ENCODE peak calls at places on chromosomes 11 and 22, in seven cellular contexts. Z is iPS DF 6.9; E is naive thymus-derived CD4-positive, alpha-beta T cell; V is mesenchymal stem cell; K is adrenal gland; X is DND-41; U is neural progenitor cell. T is an unnamed sample.

GRCh38 chr11:111457731-111458368 is 54.3 kb downstream of the BTG4 start:
- DNase-seq in Z (no peak), E (no peak), V (no peak), K (no peak), X (no peak), U (no peak), T (no peak)

GRCh38 chr11:20605602-20606091 is 6.2 kb downstream of the SLC6A5 start:
- DNase-seq in Z (no peak), E (no peak), V (no peak), K (no peak), X (no peak), U (no peak), T (no peak)

GRCh38 chr22:19892925-19893324 is 38.3 kb upstream of the GNB1L start:
- DNase-seq in Z (no peak), E (no peak), V (peak; percentile 46), K (no peak), X (peak; percentile 30), U (no peak), T (no peak)

GRCh38 chr11:125281831-125282595 is 117.5 kb downstream of the PKNOX2 start:
- DNase-seq in Z (no peak), E (no peak), V (no peak), K (no peak), X (no peak), U (no peak), T (peak; percentile 54)

GRCh38 chr11:80155412-80156017 is 714.7 kb upstream of the TENM4 start:
- DNase-seq in Z (no peak), E (no peak), V (peak; percentile 45), K (no peak), X (no peak), U (peak; percentile 65), T (peak; percentile 41)

GRCh38 chr22:29733362-29734322 is 13.8 kb downstream of the CABP7 start:
- DNase-seq in Z (no peak), E (no peak), V (peak; percentile 42), K (peak; percentile 87), X (no peak), U (no peak), T (no peak)

GRCh38 chr11:120908521-120909181 is 115.3 kb upstream of the TBCEL start:
- DNase-seq in Z (no peak), E (no peak), V (no peak), K (no peak), X (no peak), U (no peak), T (no peak)

GRCh38 chr11:14902650-14903350 is 10.8 kb upstream of the CYP2R1 start:
- DNase-seq in Z (no peak), E (no peak), V (peak; percentile 53), K (no peak), X (no peak), U (no peak), T (peak; percentile 51)

GRCh38 chr11:66747480-66747879 is 18.5 kb upstream of the SPTBN2 start:
- DNase-seq in Z (no peak), E (no peak), V (no peak), K (no peak), X (no peak), U (no peak), T (no peak)

GRCh38 chr22:39181778-39182177 is 29.3 kb upstream of the CBX7 start:
- DNase-seq in Z (no peak), E (no peak), V (no peak), K (no peak), X (no peak), U (no peak), T (no peak)

GRCh38 chr11:119342023-119342300 is 1.3 kb upstream of the C1QTNF5 start:
- DNase-seq in Z (no peak), E (no peak), V (no peak), K (no peak), X (no peak), U (no peak), T (no peak)

GRCh38 chr11:2788751-2789140 is 89.0 kb upstream of the KCNQ1OT1 start:
- DNase-seq in Z (no peak), E (peak; percentile 12), V (no peak), K (peak; percentile 2), X (no peak), U (no peak), T (no peak)

GRCh38 chr11:78666675-78667129 is 92.0 kb upstream of the NARS2 start:
- DNase-seq in Z (no peak), E (no peak), V (no peak), K (no peak), X (no peak), U (no peak), T (peak; percentile 6)

GRCh38 chr11:103736986-103737622 is 299.3 kb upstream of the DDI1 start:
- DNase-seq in Z (no peak), E (no peak), V (no peak), K (no peak), X (no peak), U (no peak), T (no peak)

GRCh38 chr11:129278586-129279319 is 86.6 kb upstream of the ARHGAP32 start:
- DNase-seq in Z (no peak), E (peak; percentile 49), V (peak; percentile 42), K (no peak), X (no peak), U (peak; percentile 70), T (peak; percentile 68)

GRCh38 chr11:57873196-57873911 is 111.8 kb downstream of the CTNND1 start:
- DNase-seq in Z (no peak), E (no peak), V (no peak), K (no peak), X (peak; percentile 46), U (no peak), T (peak; percentile 78)

GRCh38 chr11:115776916-115777315 is 272.7 kb upstream of the CADM1 start:
- DNase-seq in Z (no peak), E (no peak), V (no peak), K (no peak), X (no peak), U (no peak), T (no peak)

GRCh38 chr22:27224485-27225364 is 567.3 kb downstream of the MIAT start:
- DNase-seq in Z (no peak), E (no peak), V (peak; percentile 90), K (no peak), X (no peak), U (no peak), T (peak; percentile 79)

GRCh38 chr22:46936378-46936916 is 174.0 kb downstream of the TBC1D22A start:
- DNase-seq in Z (no peak), E (no peak), V (no peak), K (no peak), X (no peak), U (no peak), T (peak; percentile 26)

GRCh38 chr11:64291746-64292457 is 800 bp downstream of the KCNK4 start:
- DNase-seq in Z (no peak), E (no peak), V (no peak), K (no peak), X (no peak), U (no peak), T (peak; percentile 42)

GRCh38 chr11:67300756-67301312 is 2.5 kb upstream of the SSH3 start:
- DNase-seq in Z (no peak), E (no peak), V (no peak), K (peak; percentile 12), X (no peak), U (no peak), T (no peak)

GRCh38 chr11:67392182-67392715 is 463 bp downstream of the RAD9A start:
- DNase-seq in Z (no peak), E (no peak), V (peak; percentile 49), K (no peak), X (no peak), U (peak; percentile 44), T (peak; percentile 65)

DNA sequence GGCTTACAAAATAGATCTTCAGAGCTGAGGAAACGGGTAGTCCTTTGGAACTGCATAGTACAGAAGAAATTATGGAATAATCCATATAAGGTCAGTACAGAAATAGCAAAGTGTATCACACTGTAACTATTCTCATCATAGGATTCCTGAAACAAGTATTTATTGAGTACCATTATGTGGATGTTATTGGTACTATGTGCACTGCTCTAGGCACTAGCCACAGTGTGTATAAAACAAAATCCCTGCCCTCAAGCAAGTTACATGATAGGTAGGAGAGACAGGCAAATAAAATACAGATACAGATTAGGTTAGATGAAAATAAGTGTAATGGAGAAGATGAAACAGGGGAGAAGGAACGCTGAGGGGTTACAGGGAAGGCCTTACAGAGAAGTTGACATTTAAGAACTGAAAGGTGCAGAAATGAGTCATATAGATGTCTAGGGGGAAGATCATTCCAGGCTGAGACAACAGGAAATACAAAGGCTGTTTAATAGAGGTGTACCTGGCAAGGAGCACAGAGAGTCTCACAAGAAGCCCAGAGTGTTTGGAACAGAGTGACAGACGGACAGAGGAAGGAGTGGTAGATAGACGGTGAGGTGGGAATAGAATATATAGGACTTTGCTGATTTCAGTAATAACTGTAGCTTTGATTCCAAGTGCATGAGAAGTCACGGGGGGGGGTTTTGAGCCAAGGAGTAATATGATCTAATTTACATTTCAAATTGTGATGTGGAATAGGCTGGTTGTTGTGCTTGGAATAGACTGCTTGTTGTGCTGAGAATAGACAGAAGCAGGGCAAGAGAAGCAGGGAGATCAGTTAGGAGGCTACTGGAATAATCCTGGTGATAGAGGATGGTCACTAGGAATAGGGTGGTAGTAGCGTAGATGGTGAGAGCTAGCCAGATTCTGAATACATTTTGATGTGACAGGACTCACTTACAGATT is 13.7 kb downstream of the RNF141 start:
- DNase-seq in Z (no peak), E (no peak), V (peak; percentile 32), K (no peak), X (no peak), U (no peak), T (peak; percentile 44)
- H3K27ac ChIP-seq in Z (no peak overlapping the region), E (no peak overlapping the region), V (peak overlapping the region; percentile 88), K (peak overlapping the region; percentile 33), X (no peak overlapping the region), U (no peak overlapping the region), T (peak overlapping the region; percentile 22)

DNA sequence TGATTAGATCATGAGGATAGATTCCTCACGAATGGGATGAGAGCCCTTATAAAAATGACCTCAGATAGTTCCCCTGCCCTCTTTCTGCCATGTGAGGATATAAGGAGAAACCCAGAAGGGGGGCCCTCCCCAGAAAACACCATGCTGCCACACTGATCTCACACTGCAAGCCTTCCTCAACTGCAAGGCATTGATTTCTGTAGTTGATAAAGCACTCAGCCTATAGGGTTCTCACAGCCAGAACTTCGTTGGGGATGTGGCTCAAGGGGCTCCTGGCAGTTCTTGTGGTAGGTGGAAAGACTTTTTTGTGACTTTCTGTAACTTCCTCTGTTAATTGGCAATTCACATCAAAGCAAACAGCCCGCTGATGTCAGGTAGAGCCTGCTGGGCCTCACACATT is 108.9 kb downstream of the CD44 start:
- DNase-seq in Z (no peak), E (no peak), V (no peak), K (no peak), X (no peak), U (no peak), T (no peak)
- H3K27ac ChIP-seq in Z (no peak overlapping the region), E (peak overlapping the region; percentile 75), V (no peak overlapping the region), K (no peak overlapping the region), X (no peak overlapping the region), U (no peak overlapping the region), T (no peak overlapping the region)

GRCh38 chr11:114073506-114074381 is 14.2 kb downstream of the ZBTB16 start:
- DNase-seq in Z (no peak), E (no peak), V (no peak), K (no peak), X (no peak), U (peak; percentile 36), T (no peak)
- H3K27ac ChIP-seq in Z (no peak overlapping the region), E (peak overlapping the region; percentile 22), V (no peak overlapping the region), K (peak overlapping the region; percentile 49), X (no peak overlapping the region), U (no peak overlapping the region), T (no peak overlapping the region)

DNA sequence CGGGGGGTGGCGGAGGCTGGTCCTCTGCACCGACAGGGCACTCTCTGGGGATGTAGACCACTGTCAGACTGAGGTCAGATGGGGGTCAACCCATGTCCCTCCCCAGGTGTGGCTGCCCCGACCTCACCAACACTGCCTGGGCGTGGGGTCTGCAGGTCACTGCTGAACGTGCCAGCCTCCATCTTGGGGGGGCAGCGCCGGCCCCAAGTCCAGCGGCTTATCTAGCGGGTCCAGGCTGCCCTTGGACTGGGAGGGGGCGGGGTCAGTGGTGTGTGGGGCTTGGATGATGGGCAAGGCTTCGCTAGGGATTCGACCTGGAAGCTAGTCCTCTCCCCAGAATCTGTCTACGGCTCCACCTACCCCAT is 178.2 kb downstream of the IGLL1 start:
- DNase-seq in Z (no peak), E (no peak), V (no peak), K (no peak), X (no peak), U (no peak), T (no peak)
- H3K27ac ChIP-seq in Z (no peak overlapping the region), E (no peak overlapping the region), V (no peak overlapping the region), K (no peak overlapping the region), X (no peak overlapping the region), U (no peak overlapping the region), T (no peak overlapping the region)